ENCODE peak calls at places on chromosomes 2 and 18, in five cellular contexts. J, T, I, Z and E are unnamed samples.

GRCh38 chr2:217168396-217168795 is 308.5 kb upstream of the TNP1 start:
- DNase-seq in J (no peak), T (no peak), I (no peak), Z (no peak), E (no peak)

GRCh38 chr18:49177812-49178211 is 227.0 kb upstream of the SMAD7 start:
- DNase-seq in J (no peak), T (peak; percentile 86), I (no peak), Z (no peak), E (no peak)

GRCh38 chr2:33292981-33293586 is 183.4 kb upstream of the RASGRP3 start:
- DNase-seq in J (no peak), T (peak; percentile 61), I (no peak), Z (no peak), E (no peak)

GRCh38 chr2:182280128-182280527 is 146.7 kb downstream of the PDE1A start:
- DNase-seq in J (no peak), T (peak; percentile 85), I (peak; percentile 8), Z (no peak), E (no peak)

GRCh38 chr2:136008205-136008865 is 22.9 kb upstream of the DARS1 start:
- DNase-seq in J (peak; percentile 54), T (no peak), I (no peak), Z (no peak), E (peak; percentile 83)

GRCh38 chr2:47534179-47534919 is 131.4 kb downstream of the MSH2 start:
- DNase-seq in J (no peak), T (peak; percentile 86), I (peak; percentile 94), Z (no peak), E (no peak)

GRCh38 chr2:228446732-228447131 is 265.2 kb upstream of the SPHKAP start:
- DNase-seq in J (no peak), T (peak; percentile 1), I (no peak), Z (peak; percentile 16), E (no peak)

GRCh38 chr18:48163184-48164095 is 233.0 kb upstream of the SMAD2 start:
- DNase-seq in J (no peak), T (no peak), I (no peak), Z (no peak), E (no peak)

GRCh38 chr18:48715651-48716354 is 177.0 kb downstream of the CTIF start:
- DNase-seq in J (no peak), T (no peak), I (no peak), Z (no peak), E (peak; percentile 25)

GRCh38 chr2:23703583-23704385 is 223.1 kb downstream of the ATAD2B start:
- DNase-seq in J (no peak), T (peak; percentile 6), I (no peak), Z (no peak), E (no peak)

GRCh38 chr2:142693171-142693950 is 184.1 kb upstream of the KYNU start:
- DNase-seq in J (no peak), T (no peak), I (no peak), Z (no peak), E (no peak)

GRCh38 chr2:187959821-187960220 is 331.9 kb upstream of the GULP1 start:
- DNase-seq in J (no peak), T (no peak), I (no peak), Z (no peak), E (no peak)

GRCh38 chr2:31312898-31313297 is 78.9 kb downstream of the EHD3 start:
- DNase-seq in J (no peak), T (peak; percentile 72), I (no peak), Z (no peak), E (no peak)

GRCh38 chr18:57768557-57769326 is 34.4 kb downstream of the ATP8B1 start:
- DNase-seq in J (no peak), T (peak; percentile 55), I (no peak), Z (no peak), E (no peak)

GRCh38 chr18:67731853-67732252 is 215.3 kb upstream of the DSEL start:
- DNase-seq in J (no peak), T (peak; percentile 66), I (no peak), Z (no peak), E (no peak)

GRCh38 chr18:37958499-37958898 is 392.9 kb upstream of the CELF4 start:
- DNase-seq in J (no peak), T (no peak), I (no peak), Z (no peak), E (no peak)

GRCh38 chr2:173898996-173899395 is 66.2 kb downstream of the SP3 start:
- DNase-seq in J (no peak), T (no peak), I (no peak), Z (no peak), E (no peak)

GRCh38 chr2:196454492-196454891 is 185.0 kb upstream of the CCDC150 start:
- DNase-seq in J (no peak), T (no peak), I (no peak), Z (no peak), E (no peak)

GRCh38 chr2:201194097-201194496 is 11.2 kb downstream of the CASP10 start:
- DNase-seq in J (no peak), T (no peak), I (no peak), Z (no peak), E (peak; percentile 56)

GRCh38 chr2:230942920-230943896 is 18.2 kb upstream of the GPR55 start:
- DNase-seq in J (no peak), T (no peak), I (no peak), Z (peak; percentile 35), E (peak; percentile 41)

GRCh38 chr2:202426751-202427150 is 50.6 kb downstream of the BMPR2 start:
- DNase-seq in J (no peak), T (no peak), I (no peak), Z (no peak), E (no peak)

GRCh38 chr2:12764075-12764722 is 47.5 kb downstream of the TRIB2 start:
- DNase-seq in J (no peak), T (peak; percentile 97), I (no peak), Z (no peak), E (no peak)

GRCh38 chr18:63138469-63139340 is 180.9 kb downstream of the BCL2 start:
- DNase-seq in J (no peak), T (no peak), I (no peak), Z (no peak), E (peak; percentile 54)

GRCh38 chr2:25817630-25818029 is 60.7 kb downstream of the ASXL2 start:
- DNase-seq in J (no peak), T (no peak), I (no peak), Z (no peak), E (no peak)

GRCh38 chr2:202599911-202600310 is 34.9 kb upstream of the FAM117B start:
- DNase-seq in J (no peak), T (no peak), I (no peak), Z (no peak), E (no peak)